ENCODE peak calls at places on chromosome 13, in eight cellular contexts. R is CD8-positive, alpha-beta memory T cell; Z is breast epithelium; J is IMR-90; F is iPS DF 6.9; V is lower lobe of right lung; B is BJ; Q is aorta. D is an unnamed sample.
A peak's percentile ranks its signal among the peaks of the same experiment; 100 is the strongest.

GRCh38 chr13:74835579-74835978 is 646.4 kb downstream of the TBC1D4 start:
- DNase-seq in V (no peak), J (no peak), Q (no peak), F (no peak), R (no peak), Z (no peak), B (no peak), D (no peak)

GRCh38 chr13:76778906-76779305 is 107.3 kb downstream of the KCTD12 start:
- DNase-seq in Q (no peak), J (no peak), F (no peak), Z (no peak), B (no peak), R (no peak), V (no peak), D (no peak)

GRCh38 chr13:47117268-47117667 is 220.4 kb upstream of the HTR2A start:
- DNase-seq in R (no peak), F (no peak), B (peak; percentile 26), J (peak; percentile 89), Q (no peak), Z (no peak), V (no peak), D (no peak)

GRCh38 chr13:29908411-29908810 is 58.0 kb upstream of the UBL3 start:
- DNase-seq in J (peak; percentile 80), R (no peak), V (no peak), Z (no peak), Q (no peak), F (no peak), B (peak; percentile 74), D (no peak)

GRCh38 chr13:48667136-48667535 is 13.4 kb downstream of the CYSLTR2 start:
- DNase-seq in R (no peak), Q (no peak), B (no peak), F (no peak), V (no peak), Z (no peak), J (no peak), D (no peak)

GRCh38 chr13:35720690-35721554 is 244.4 kb upstream of the MAB21L1 start:
- DNase-seq in V (peak; percentile 52), R (no peak), F (peak; percentile 35), Q (no peak), J (peak; percentile 46), Z (no peak), B (no peak), D (peak; percentile 19)

GRCh38 chr13:51861728-51862300 is at the start of gene CCDC70:
- DNase-seq in Q (no peak), J (peak; percentile 39), R (no peak), V (no peak), Z (no peak), B (no peak), F (no peak), D (no peak)

GRCh38 chr13:94325660-94326059 is 153.8 kb downstream of the DCT start:
- DNase-seq in R (no peak), J (peak; percentile 17), Z (no peak), Q (no peak), B (no peak), V (no peak), F (no peak), D (no peak)

GRCh38 chr13:76643596-76643995 is 242.6 kb downstream of the KCTD12 start:
- DNase-seq in Q (no peak), Z (no peak), V (no peak), R (no peak), F (no peak), J (no peak), B (no peak), D (no peak)

GRCh38 chr13:103140001-103140671 is 73.9 kb upstream of the SLC10A2 start:
- DNase-seq in F (peak; percentile 27), R (no peak), B (peak; percentile 4), J (no peak), V (no peak), Q (no peak), Z (no peak), D (peak; percentile 17)

GRCh38 chr13:103573446-103573845 is 507.2 kb upstream of the SLC10A2 start:
- DNase-seq in F (no peak), V (no peak), Z (no peak), B (no peak), Q (no peak), J (no peak), R (no peak), D (no peak)

DNA sequence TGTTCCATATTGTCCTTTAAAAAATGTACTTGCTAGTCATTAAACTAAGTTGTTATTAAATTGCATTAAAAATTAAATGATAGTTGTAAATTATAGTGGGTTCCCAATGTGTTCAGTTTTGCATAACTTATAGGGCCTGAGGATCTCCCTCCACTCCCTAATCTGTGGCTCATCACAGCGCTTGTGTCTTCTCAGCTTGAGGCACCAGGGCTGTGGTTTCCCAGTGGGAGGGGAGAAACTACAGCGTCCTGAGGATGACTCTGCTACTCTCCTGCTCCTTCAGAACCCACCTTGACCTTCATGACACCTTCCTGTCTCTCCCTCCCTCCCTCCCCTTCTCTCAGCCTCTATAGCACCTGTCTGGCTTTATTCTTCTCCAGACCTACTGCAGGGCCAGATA is 1.4 kb downstream of the SGCG start:
- DNase-seq in Q (no peak), R (no peak), J (no peak), V (no peak), Z (no peak), F (no peak), B (no peak), D (no peak)
- H3K27me3 ChIP-seq in Q (no peaks in the 10 kb centered on the region), R (no peaks in the 10 kb centered on the region), J (no peaks in the 10 kb centered on the region), V (no peaks in the 10 kb centered on the region), Z (no peaks in the 10 kb centered on the region), F (no peaks in the 10 kb centered on the region), B (no peaks in the 10 kb centered on the region), D (no peaks in the 10 kb centered on the region)

GRCh38 chr13:53340505-53341143 is 312.0 kb downstream of the OLFM4 start:
- DNase-seq in Q (no peak), Z (no peak), R (no peak), B (no peak), V (no peak), J (no peak), F (no peak), D (no peak)
- H3K27me3 ChIP-seq in Q (peaks cover 3% of the 10 kb centered on the region), Z (no peaks in the 10 kb centered on the region), R (no peaks in the 10 kb centered on the region), B (no peaks in the 10 kb centered on the region), V (no peaks in the 10 kb centered on the region), J (no peaks in the 10 kb centered on the region), F (peaks cover 7% of the 10 kb centered on the region), D (no peaks in the 10 kb centered on the region)

GRCh38 chr13:112910016-112910415 is 59.0 kb upstream of the MCF2L start:
- DNase-seq in J (no peak), B (no peak), F (no peak), Z (no peak), Q (no peak), V (no peak), R (no peak), D (no peak)

GRCh38 chr13:112911285-112911701 is 57.7 kb upstream of the MCF2L start:
- DNase-seq in B (no peak), Q (no peak), F (no peak), R (no peak), V (no peak), Z (no peak), J (no peak), D (no peak)

GRCh38 chr13:112910616-112911280 is 58.3 kb upstream of the MCF2L start:
- DNase-seq in B (no peak), F (no peak), V (peak; percentile 30), Q (no peak), J (no peak), Z (no peak), R (no peak), D (no peak)

GRCh38 chr13:112911883-112912282 is 57.1 kb upstream of the MCF2L start:
- DNase-seq in R (no peak), F (no peak), J (no peak), Z (no peak), B (no peak), V (no peak), Q (no peak), D (no peak)

GRCh38 chr13:112912726-112913440 is 56.1 kb upstream of the MCF2L start:
- DNase-seq in R (no peak), Q (no peak), J (no peak), B (no peak), F (no peak), Z (no peak), V (no peak), D (no peak)
- H3K27me3 ChIP-seq in R (no peaks in the 10 kb centered on the region), Q (no peaks in the 10 kb centered on the region), J (peaks cover 61% of the 10 kb centered on the region), B (peaks cover 9% of the 10 kb centered on the region), F (no peaks in the 10 kb centered on the region), Z (no peaks in the 10 kb centered on the region), V (no peaks in the 10 kb centered on the region), D (no peaks in the 10 kb centered on the region)

DNA sequence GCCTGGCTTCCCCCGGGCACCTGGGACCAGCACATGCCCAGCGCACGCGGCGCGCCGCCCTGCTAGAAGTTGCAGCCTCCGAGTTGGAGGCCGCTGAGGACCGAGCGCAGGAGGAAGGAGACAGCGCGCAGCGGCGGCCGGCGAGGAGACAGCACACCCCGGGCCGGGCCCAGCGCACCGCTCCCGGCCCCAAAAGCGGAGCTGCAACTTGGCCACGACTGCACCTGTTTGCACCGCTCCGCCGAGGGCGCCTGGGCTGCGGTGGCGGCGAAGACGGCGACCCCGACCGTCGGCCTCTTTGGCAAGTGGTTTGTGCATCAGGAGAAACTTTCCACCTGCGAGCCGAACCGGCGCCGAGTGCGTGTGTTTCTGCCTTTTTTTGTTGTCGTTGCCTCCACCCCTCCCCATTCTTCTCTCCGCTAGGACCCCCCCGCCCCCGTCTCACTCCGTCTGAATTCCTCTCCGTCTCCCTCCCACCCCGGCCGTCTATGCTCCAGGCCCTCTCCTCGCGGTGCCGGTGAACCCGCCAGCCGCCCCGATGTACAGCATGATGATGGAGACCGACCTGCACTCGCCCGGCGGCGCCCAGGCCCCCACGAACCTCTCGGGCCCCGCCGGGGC is at the start of gene SOX1:
- DNase-seq in R (no peak), F (no peak), Q (no peak), V (no peak), B (no peak), J (no peak), Z (no peak), D (no peak)
- H3K27me3 ChIP-seq in R (peaks cover 35% of the 10 kb centered on the region), F (peaks cover 74% of the 10 kb centered on the region), Q (peaks cover 2% of the 10 kb centered on the region), V (peaks cover 85% of the 10 kb centered on the region), B (peaks cover 43% of the 10 kb centered on the region), J (peaks cover 67% of the 10 kb centered on the region), Z (peaks cover 91% of the 10 kb centered on the region), D (peaks cover 65% of the 10 kb centered on the region)

GRCh38 chr13:99639126-99639525 is 137.9 kb downstream of the TM9SF2 start:
- DNase-seq in V (no peak), Z (peak; percentile 41), B (no peak), F (no peak), J (no peak), Q (no peak), R (no peak), D (no peak)
- H3K27me3 ChIP-seq in V (no peaks in the 10 kb centered on the region), Z (no peaks in the 10 kb centered on the region), B (no peaks in the 10 kb centered on the region), F (no peaks in the 10 kb centered on the region), J (peaks cover 16% of the 10 kb centered on the region), Q (no peaks in the 10 kb centered on the region), R (no peaks in the 10 kb centered on the region), D (no peaks in the 10 kb centered on the region)

GRCh38 chr13:99996177-99996705 is 14.7 kb downstream of the ZIC2 start:
- DNase-seq in Z (no peak), R (no peak), F (no peak), Q (no peak), J (no peak), V (no peak), B (no peak), D (no peak)
- H3K27me3 ChIP-seq in Z (peaks cover 85% of the 10 kb centered on the region), R (peaks cover 77% of the 10 kb centered on the region), F (peaks cover 13% of the 10 kb centered on the region), Q (no peaks in the 10 kb centered on the region), J (peaks cover 80% of the 10 kb centered on the region), V (peaks cover 100% of the 10 kb centered on the region), B (peaks cover 47% of the 10 kb centered on the region), D (peaks cover 60% of the 10 kb centered on the region)